ENCODE peak calls at places on chromosomes 7 and 10, in eight cellular contexts. C is AG04450, S is left kidney, A is T-helper 9 cell, W is small intestine, Y is kidney, J is neural crest cell, M is ELR. I is an unnamed sample.

GRCh38 chr7:33886100-33886623 is 19.2 kb upstream of the BMPER start:
- DNase-seq in S (no peak), Y (no peak), C (no peak), M (peak; percentile 65), J (peak; percentile 25), W (no peak), A (no peak), I (no peak)

GRCh38 chr7:98360221-98361124 is 40.4 kb downstream of the BAIAP2L1 start:
- DNase-seq in C (no peak), W (peak; percentile 98), M (no peak), Y (no peak), S (peak; percentile 10), A (no peak), J (no peak), I (no peak)

GRCh38 chr7:2138146-2138765 is 94.5 kb downstream of the MAD1L1 start:
- DNase-seq in M (no peak), A (no peak), C (no peak), Y (no peak), J (peak; percentile 43), W (no peak), S (peak; percentile 49), I (no peak)

GRCh38 chr7:105589221-105590077 is 8.2 kb upstream of the EFCAB10 start:
- DNase-seq in A (peak; percentile 9), Y (no peak), W (peak; percentile 66), J (peak; percentile 40), S (peak; percentile 89), C (peak; percentile 24), M (peak; percentile 81), I (no peak)

GRCh38 chr10:128712661-128713060 is 586.4 kb upstream of the MKI67 start:
- DNase-seq in M (no peak), A (no peak), C (no peak), J (no peak), S (no peak), Y (no peak), W (no peak), I (no peak)

GRCh38 chr7:142798451-142799438 is 28.0 kb downstream of the PRSS2 start:
- DNase-seq in S (no peak), C (no peak), J (no peak), M (no peak), W (no peak), A (no peak), Y (no peak), I (no peak)

GRCh38 chr10:78065616-78066410 is 32.1 kb downstream of the RPS24 start:
- DNase-seq in S (no peak), C (no peak), J (no peak), Y (peak; percentile 55), W (peak; percentile 88), A (no peak), M (no peak), I (no peak)

GRCh38 chr7:107045195-107045960 is 873 bp downstream of the PRKAR2B start:
- DNase-seq in Y (no peak), S (peak; percentile 82), W (no peak), C (no peak), J (no peak), M (peak; percentile 16), A (no peak), I (no peak)

GRCh38 chr10:96743988-96744585 is 23.8 kb upstream of the PIK3AP1 start:
- DNase-seq in J (no peak), W (no peak), A (no peak), M (peak; percentile 60), S (peak; percentile 62), C (no peak), Y (no peak), I (no peak)

GRCh38 chr7:48090095-48090805 is 1.2 kb downstream of the UPP1 start:
- DNase-seq in A (no peak), Y (peak; percentile 89), M (peak; percentile 40), S (peak; percentile 60), W (no peak), J (peak; percentile 16), C (no peak), I (no peak)

GRCh38 chr10:17074548-17074860 is 55.1 kb downstream of the CUBN start:
- DNase-seq in W (no peak), S (no peak), J (no peak), C (no peak), M (peak; percentile 92), Y (no peak), A (no peak), I (no peak)

GRCh38 chr7:101108330-101108857 is 18.5 kb upstream of the SERPINE1 start:
- DNase-seq in A (no peak), S (peak; percentile 74), W (no peak), Y (peak; percentile 90), M (no peak), C (no peak), J (no peak), I (no peak)

GRCh38 chr7:27210441-27211083 is 10.7 kb upstream of the HOXA13 start:
- DNase-seq in J (peak; percentile 64), M (peak; percentile 73), C (no peak), Y (no peak), W (peak; percentile 91), S (peak; percentile 75), A (no peak), I (peak; percentile 83)

GRCh38 chr7:109793-110556 is 82.4 kb upstream of the FAM20C start:
- DNase-seq in M (no peak), J (no peak), Y (no peak), S (no peak), W (no peak), C (no peak), A (no peak), I (peak; percentile 46)

GRCh38 chr7:151704969-151705743 is 171.8 kb downstream of the PRKAG2 start:
- DNase-seq in J (no peak), Y (peak; percentile 36), C (no peak), M (no peak), A (no peak), W (no peak), S (no peak), I (no peak)

GRCh38 chr10:61052469-61053205 is 108.7 kb upstream of the RHOBTB1 start:
- DNase-seq in W (no peak), C (no peak), S (no peak), M (no peak), Y (no peak), A (no peak), J (no peak), I (no peak)

GRCh38 chr7:148327379-148327778 is 263.2 kb upstream of the C7orf33 start:
- DNase-seq in A (no peak), J (no peak), Y (no peak), C (no peak), W (no peak), S (no peak), M (peak; percentile 7), I (no peak)

GRCh38 chr7:7581531-7582179 is 15.0 kb downstream of the MIOS start:
- DNase-seq in Y (no peak), A (no peak), J (no peak), M (no peak), S (no peak), C (no peak), W (no peak), I (no peak)

GRCh38 chr10:96280859-96281258 is 9.5 kb upstream of the BLNK start:
- DNase-seq in W (no peak), M (no peak), Y (no peak), S (no peak), J (no peak), C (no peak), A (no peak), I (no peak)

GRCh38 chr7:2862831-2863361 is 18.8 kb upstream of the GNA12 start:
- DNase-seq in M (peak; percentile 59), W (no peak), A (no peak), Y (no peak), S (no peak), C (peak; percentile 42), J (no peak), I (no peak)

GRCh38 chr7:139682136-139683013 is 95.4 kb downstream of the HIPK2 start:
- DNase-seq in C (no peak), A (no peak), Y (no peak), S (peak; percentile 61), M (peak; percentile 93), J (no peak), W (no peak), I (no peak)

GRCh38 chr10:6665847-6666246 is 85.8 kb upstream of the PRKCQ start:
- DNase-seq in C (no peak), J (no peak), Y (no peak), M (no peak), A (no peak), S (no peak), W (peak; percentile 38), I (no peak)

GRCh38 chr7:97798036-97799019 is 66.4 kb downstream of the TAC1 start:
- DNase-seq in M (no peak), Y (no peak), S (no peak), J (no peak), C (no peak), W (peak; percentile 75), A (no peak), I (no peak)

GRCh38 chr10:6279540-6280267 is 77.0 kb downstream of the PFKFB3 start:
- DNase-seq in Y (peak; percentile 81), W (peak; percentile 76), J (peak; percentile 15), C (no peak), S (peak; percentile 73), A (no peak), M (peak; percentile 92), I (no peak)

GRCh38 chr7:152341039-152341913 is 94.5 kb downstream of the KMT2C start:
- DNase-seq in M (peak; percentile 66), W (peak; percentile 54), A (no peak), J (no peak), Y (no peak), S (peak; percentile 76), C (peak; percentile 18), I (no peak)

GRCh38 chr10:17112566-17112965 is 17.0 kb downstream of the CUBN start:
- DNase-seq in S (no peak), A (no peak), W (no peak), Y (no peak), J (no peak), C (no peak), M (no peak), I (no peak)

GRCh38 chr10:99875473-99875872 is 93.0 kb downstream of the ABCC2 start:
- DNase-seq in J (no peak), Y (no peak), S (no peak), C (no peak), W (no peak), M (no peak), A (no peak), I (no peak)

GRCh38 chr10:91987397-91988037 is 63.9 kb downstream of the BTAF1 start:
- DNase-seq in M (no peak), Y (no peak), W (no peak), A (no peak), C (no peak), S (no peak), J (no peak), I (no peak)

GRCh38 chr10:74190494-74190893 is 39.5 kb downstream of the ADK start:
- DNase-seq in J (no peak), W (no peak), A (no peak), M (peak; percentile 45), S (no peak), Y (no peak), C (no peak), I (no peak)

GRCh38 chr7:38628630-38629385 is 2.4 kb downstream of the AMPH start:
- DNase-seq in S (no peak), W (no peak), J (no peak), Y (no peak), M (peak; percentile 9), C (peak; percentile 50), A (no peak), I (no peak)

GRCh38 chr7:54664235-54665228 is 94.5 kb downstream of the SEC61G start:
- DNase-seq in J (peak; percentile 71), S (peak; percentile 93), M (peak; percentile 22), A (no peak), Y (peak; percentile 85), W (peak; percentile 31), C (no peak), I (peak; percentile 64)

GRCh38 chr7:139183878-139184338 is 47.1 kb upstream of the UBN2 start:
- DNase-seq in Y (no peak), M (no peak), W (no peak), J (no peak), A (no peak), S (no peak), C (no peak), I (no peak)

GRCh38 chr10:59553127-59553649 is 156.5 kb downstream of the SLC16A9 start:
- DNase-seq in Y (no peak), A (no peak), M (no peak), C (no peak), J (no peak), W (no peak), S (no peak), I (no peak)

GRCh38 chr7:73397521-73397934 is 36.0 kb upstream of the FZD9 start:
- DNase-seq in A (no peak), M (no peak), J (no peak), S (peak; percentile 87), Y (no peak), W (no peak), C (no peak), I (no peak)